ENCODE peak calls at places on chromosomes 7 and 10, in five cellular contexts. One of them, this sample, is unnamed.

GRCh38 chr10:127012769-127013152 is 107.5 kb downstream of the DOCK1 start:
- DNase-seq in choroid plexus epithelial cell: no peak
- DNase-seq in uterus: no peak
- DNase-seq in adrenal gland: peak
- DNase-seq in iPS DF 6.9: no peak
- DNase-seq in this sample: peak

GRCh38 chr7:77570330-77571011 is 33.4 kb downstream of the PTPN12 start:
- DNase-seq in choroid plexus epithelial cell: peak
- DNase-seq in uterus: no peak
- DNase-seq in adrenal gland: no peak
- DNase-seq in iPS DF 6.9: no peak
- DNase-seq in this sample: no peak

GRCh38 chr7:81857385-81857784 is 87.5 kb upstream of the HGF start:
- DNase-seq in choroid plexus epithelial cell: peak
- DNase-seq in uterus: no peak
- DNase-seq in adrenal gland: no peak
- DNase-seq in iPS DF 6.9: no peak
- DNase-seq in this sample: no peak

GRCh38 chr7:77537136-77537594 is at the start of gene PTPN12:
- DNase-seq in choroid plexus epithelial cell: no peak
- DNase-seq in uterus: peak
- DNase-seq in adrenal gland: no peak
- DNase-seq in iPS DF 6.9: no peak
- DNase-seq in this sample: peak

GRCh38 chr7:47298636-47299035 is 283.3 kb downstream of the TNS3 start:
- DNase-seq in choroid plexus epithelial cell: no peak
- DNase-seq in uterus: no peak
- DNase-seq in adrenal gland: no peak
- DNase-seq in iPS DF 6.9: no peak
- DNase-seq in this sample: no peak

GRCh38 chr7:46131916-46132795 is 211.1 kb upstream of the IGFBP3 start:
- DNase-seq in choroid plexus epithelial cell: peak
- DNase-seq in uterus: no peak
- DNase-seq in adrenal gland: no peak
- DNase-seq in iPS DF 6.9: no peak
- DNase-seq in this sample: no peak

GRCh38 chr7:21939136-21939857 is 6.4 kb downstream of the CDCA7L start:
- DNase-seq in choroid plexus epithelial cell: peak
- DNase-seq in uterus: no peak
- DNase-seq in adrenal gland: no peak
- DNase-seq in iPS DF 6.9: no peak
- DNase-seq in this sample: no peak

GRCh38 chr7:117173001-117173400 is 149.9 kb downstream of the WNT2 start:
- DNase-seq in choroid plexus epithelial cell: no peak
- DNase-seq in uterus: no peak
- DNase-seq in adrenal gland: no peak
- DNase-seq in iPS DF 6.9: no peak
- DNase-seq in this sample: no peak

GRCh38 chr7:32916006-32916405 is 24.4 kb upstream of the KBTBD2 start:
- DNase-seq in choroid plexus epithelial cell: no peak
- DNase-seq in uterus: no peak
- DNase-seq in adrenal gland: no peak
- DNase-seq in iPS DF 6.9: no peak
- DNase-seq in this sample: no peak

GRCh38 chr10:84946984-84947383 is 618.6 kb downstream of the CCSER2 start:
- DNase-seq in choroid plexus epithelial cell: no peak
- DNase-seq in uterus: no peak
- DNase-seq in adrenal gland: no peak
- DNase-seq in iPS DF 6.9: no peak
- DNase-seq in this sample: no peak

GRCh38 chr7:115178831-115179230 is 256.9 kb downstream of the MDFIC start:
- DNase-seq in choroid plexus epithelial cell: peak
- DNase-seq in uterus: no peak
- DNase-seq in adrenal gland: no peak
- DNase-seq in iPS DF 6.9: no peak
- DNase-seq in this sample: no peak

GRCh38 chr10:36489928-36490279 is 635.5 kb upstream of the ANKRD30A start:
- DNase-seq in choroid plexus epithelial cell: peak
- DNase-seq in uterus: no peak
- DNase-seq in adrenal gland: no peak
- DNase-seq in iPS DF 6.9: no peak
- DNase-seq in this sample: no peak

GRCh38 chr7:134552105-134552504 is 3.2 kb downstream of the AKR1B15 start:
- DNase-seq in choroid plexus epithelial cell: peak
- DNase-seq in uterus: no peak
- DNase-seq in adrenal gland: no peak
- DNase-seq in iPS DF 6.9: no peak
- DNase-seq in this sample: no peak

GRCh38 chr10:31419394-31420063 is 100.5 kb downstream of the ZEB1 start:
- DNase-seq in choroid plexus epithelial cell: peak
- DNase-seq in uterus: no peak
- DNase-seq in adrenal gland: no peak
- DNase-seq in iPS DF 6.9: no peak
- DNase-seq in this sample: no peak

GRCh38 chr10:103648951-103649532 is 155.5 kb downstream of the NEURL1 start:
- DNase-seq in choroid plexus epithelial cell: peak
- DNase-seq in uterus: peak
- DNase-seq in adrenal gland: peak
- DNase-seq in iPS DF 6.9: no peak
- DNase-seq in this sample: no peak

GRCh38 chr7:45590679-45591057 is 16.5 kb downstream of the ADCY1 start:
- DNase-seq in choroid plexus epithelial cell: no peak
- DNase-seq in uterus: no peak
- DNase-seq in adrenal gland: no peak
- DNase-seq in iPS DF 6.9: no peak
- DNase-seq in this sample: peak

GRCh38 chr10:131726460-131726861 is 174.3 kb upstream of the PPP2R2D start:
- DNase-seq in choroid plexus epithelial cell: no peak
- DNase-seq in uterus: peak
- DNase-seq in adrenal gland: peak
- DNase-seq in iPS DF 6.9: no peak
- DNase-seq in this sample: peak

GRCh38 chr7:43211276-43211675 is 98.8 kb downstream of the HECW1 start:
- DNase-seq in choroid plexus epithelial cell: no peak
- DNase-seq in uterus: no peak
- DNase-seq in adrenal gland: no peak
- DNase-seq in iPS DF 6.9: no peak
- DNase-seq in this sample: no peak

GRCh38 chr10:7652121-7652520 is 14.6 kb downstream of the ITIH5 start:
- DNase-seq in choroid plexus epithelial cell: no peak
- DNase-seq in uterus: no peak
- DNase-seq in adrenal gland: no peak
- DNase-seq in iPS DF 6.9: no peak
- DNase-seq in this sample: no peak

DNA sequence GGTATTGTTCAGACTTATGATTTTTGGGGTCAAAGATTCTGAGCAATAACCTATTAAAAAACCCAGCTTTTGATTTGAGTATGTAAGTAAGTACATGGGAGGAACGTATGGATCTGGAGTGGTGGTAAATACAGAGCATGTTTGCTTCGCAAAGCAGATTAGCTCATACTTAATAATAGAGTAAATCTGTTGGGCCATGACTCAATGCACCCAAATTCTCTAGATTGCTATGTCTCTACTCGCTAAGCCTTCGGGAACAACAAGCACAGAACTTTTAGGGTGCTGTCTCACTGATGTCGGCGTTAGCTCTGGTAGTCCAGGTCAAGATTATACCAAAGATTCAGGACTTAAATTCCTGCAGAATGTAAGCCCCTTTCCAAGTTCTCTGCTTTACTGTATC is 801 bp upstream of the MINPP1 start:
- DNase-seq in choroid plexus epithelial cell: peak
- DNase-seq in uterus: no peak
- DNase-seq in adrenal gland: no peak
- DNase-seq in iPS DF 6.9: no peak
- DNase-seq in this sample: no peak
- H3K4me3 ChIP-seq in choroid plexus epithelial cell: peak
- H3K4me3 ChIP-seq in uterus: peak
- H3K4me3 ChIP-seq in adrenal gland: no peak
- H3K4me3 ChIP-seq in iPS DF 6.9: no peak
- H3K4me3 ChIP-seq in this sample: peak

GRCh38 chr10:29895436-29895835 is 163.9 kb downstream of the JCAD start:
- DNase-seq in choroid plexus epithelial cell: peak
- DNase-seq in uterus: peak
- DNase-seq in adrenal gland: peak
- DNase-seq in iPS DF 6.9: peak
- DNase-seq in this sample: peak
- H3K4me3 ChIP-seq in choroid plexus epithelial cell: no peak
- H3K4me3 ChIP-seq in uterus: no peak
- H3K4me3 ChIP-seq in adrenal gland: no peak
- H3K4me3 ChIP-seq in iPS DF 6.9: no peak
- H3K4me3 ChIP-seq in this sample: no peak

DNA sequence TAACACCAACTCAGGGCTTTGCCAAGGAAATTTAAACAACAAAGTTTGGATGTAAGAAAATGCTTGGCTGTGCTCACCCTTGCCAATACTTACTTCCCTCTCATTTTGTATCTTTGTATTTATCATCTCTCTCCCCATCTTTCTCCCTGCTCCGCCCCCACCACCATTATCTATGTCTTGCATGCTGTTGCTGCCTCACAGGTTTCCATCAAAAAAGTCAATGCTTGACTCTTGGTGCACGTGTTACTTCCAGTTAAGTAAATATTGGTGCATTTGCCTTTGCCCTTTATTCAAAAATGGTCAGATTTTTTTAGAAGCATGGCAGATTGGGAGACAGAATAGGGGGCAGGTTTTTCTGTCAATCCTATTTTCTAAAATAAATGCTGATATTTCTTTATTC is 626.0 kb downstream of the ACTR3B start:
- DNase-seq in choroid plexus epithelial cell: no peak
- DNase-seq in uterus: no peak
- DNase-seq in adrenal gland: no peak
- DNase-seq in iPS DF 6.9: no peak
- DNase-seq in this sample: no peak
- H3K4me3 ChIP-seq in choroid plexus epithelial cell: no peak
- H3K4me3 ChIP-seq in uterus: no peak
- H3K4me3 ChIP-seq in adrenal gland: no peak
- H3K4me3 ChIP-seq in iPS DF 6.9: no peak
- H3K4me3 ChIP-seq in this sample: no peak

DNA sequence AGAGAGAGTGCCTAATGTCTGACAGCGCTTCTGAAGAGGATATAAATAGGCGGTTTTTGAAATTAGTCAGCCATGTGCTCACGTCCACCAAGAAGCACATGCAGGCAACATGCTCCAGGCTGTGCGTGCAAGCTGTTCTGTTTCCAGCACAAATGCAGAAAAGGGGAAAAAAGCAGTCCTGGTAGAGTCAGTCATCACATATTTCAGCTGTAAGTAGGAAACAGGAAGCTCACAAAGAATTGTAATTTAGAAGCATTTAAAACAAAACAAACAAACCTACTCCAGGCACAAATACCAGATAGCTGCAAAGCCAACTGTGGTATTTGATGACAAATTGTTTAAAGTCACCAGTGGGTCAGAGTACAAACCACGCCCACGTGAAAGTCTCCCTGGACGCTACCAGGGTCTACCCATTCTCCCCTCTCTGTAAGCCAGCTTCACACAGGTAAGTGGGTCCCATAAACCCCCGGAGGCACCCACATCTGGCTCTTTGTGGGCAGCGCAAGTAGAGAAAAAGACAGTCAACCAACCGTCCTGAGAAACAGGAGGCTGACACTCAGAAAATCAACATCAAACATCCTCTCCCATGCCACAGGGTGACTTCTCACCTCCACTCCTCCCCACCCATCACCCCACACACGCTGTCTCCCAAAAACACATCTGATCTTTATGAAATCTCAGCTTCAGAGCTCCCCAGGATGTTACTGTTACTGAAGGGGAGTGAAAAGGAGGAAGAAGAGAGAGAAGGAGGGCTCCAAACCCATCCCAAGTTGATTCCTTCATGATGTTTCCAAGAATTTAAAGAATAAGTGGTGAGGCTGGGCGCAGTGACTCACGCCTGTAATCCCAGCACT is 186.4 kb downstream of the FAM107B start:
- DNase-seq in choroid plexus epithelial cell: peak
- DNase-seq in uterus: no peak
- DNase-seq in adrenal gland: no peak
- DNase-seq in iPS DF 6.9: no peak
- DNase-seq in this sample: no peak
- H3K4me3 ChIP-seq in choroid plexus epithelial cell: peak
- H3K4me3 ChIP-seq in uterus: no peak
- H3K4me3 ChIP-seq in adrenal gland: no peak
- H3K4me3 ChIP-seq in iPS DF 6.9: no peak
- H3K4me3 ChIP-seq in this sample: no peak